ENCODE peak calls at places on chromosomes 3 and 15, in six cellular contexts. S, K, Z, A, Q and R are unnamed samples.

GRCh38 chr3:182597621-182598041 is 195.7 kb upstream of the ATP11B start:
- DNase-seq in S (no peak), K (no peak), Z (no peak), A (no peak), Q (no peak), R (no peak)

GRCh38 chr3:141011511-141012262 is 39.5 kb upstream of the SPSB4 start:
- DNase-seq in S (peak; percentile 15), K (peak; percentile 70), Z (peak; percentile 80), A (peak; percentile 56), Q (peak; percentile 74), R (peak; percentile 33)

GRCh38 chr15:50049871-50050270 is 69.2 kb downstream of the ATP8B4 start:
- DNase-seq in S (no peak), K (no peak), Z (no peak), A (no peak), Q (no peak), R (no peak)

GRCh38 chr15:94253742-94254141 is 22.4 kb downstream of the MCTP2 start:
- DNase-seq in S (no peak), K (no peak), Z (no peak), A (no peak), Q (no peak), R (no peak)

GRCh38 chr3:12522721-12523120 is 22.6 kb downstream of the MKRN2OS start:
- DNase-seq in S (no peak), K (no peak), Z (peak; percentile 92), A (no peak), Q (no peak), R (no peak)

GRCh38 chr3:116291141-116291540 is 154.1 kb downstream of the LSAMP start:
- DNase-seq in S (no peak), K (no peak), Z (no peak), A (no peak), Q (no peak), R (no peak)

GRCh38 chr15:74808073-74808839 is 4.4 kb upstream of the LMAN1L start:
- DNase-seq in S (no peak), K (no peak), Z (no peak), A (no peak), Q (no peak), R (no peak)

GRCh38 chr3:100575704-100576103 is 33.7 kb upstream of the ADGRG7 start:
- DNase-seq in S (no peak), K (no peak), Z (no peak), A (no peak), Q (no peak), R (no peak)

GRCh38 chr3:107560166-107560565 is 37.4 kb downstream of the BBX start:
- DNase-seq in S (no peak), K (no peak), Z (no peak), A (no peak), Q (no peak), R (no peak)

GRCh38 chr3:179037361-179037760 is 34.2 kb downstream of the ZMAT3 start:
- DNase-seq in S (peak; percentile 16), K (no peak), Z (no peak), A (no peak), Q (peak; percentile 65), R (peak; percentile 19)

GRCh38 chr3:356947-357346 is 160.4 kb downstream of the CHL1 start:
- DNase-seq in S (no peak), K (no peak), Z (peak; percentile 18), A (no peak), Q (no peak), R (no peak)

GRCh38 chr15:74262635-74263034 is 26.5 kb downstream of the CCDC33 start:
- DNase-seq in S (no peak), K (no peak), Z (no peak), A (no peak), Q (no peak), R (no peak)

GRCh38 chr3:187223799-187224198 is 26.5 kb downstream of the RTP1 start:
- DNase-seq in S (no peak), K (no peak), Z (no peak), A (no peak), Q (no peak), R (no peak)

GRCh38 chr3:124133366-124133940 is 141.5 kb upstream of the ROPN1 start:
- DNase-seq in S (no peak), K (no peak), Z (no peak), A (no peak), Q (no peak), R (no peak)

GRCh38 chr3:60469481-60469880 is 781.8 kb downstream of the FHIT start:
- DNase-seq in S (no peak), K (no peak), Z (no peak), A (no peak), Q (no peak), R (no peak)

GRCh38 chr15:89774492-89774891 is 1.6 kb upstream of the MESP2 start:
- DNase-seq in S (no peak), K (no peak), Z (no peak), A (no peak), Q (no peak), R (no peak)

GRCh38 chr15:32649336-32649735 is 7.8 kb downstream of the SCG5 start:
- DNase-seq in S (no peak), K (no peak), Z (no peak), A (no peak), Q (no peak), R (no peak)

GRCh38 chr3:156044634-156044975 is 75.8 kb upstream of the KCNAB1 start:
- DNase-seq in S (no peak), K (no peak), Z (no peak), A (no peak), Q (no peak), R (no peak)

GRCh38 chr3:69999191-70000027 is at the start of gene SAMMSON:
- DNase-seq in S (no peak), K (no peak), Z (no peak), A (no peak), Q (no peak), R (no peak)

GRCh38 chr3:37315669-37316068 is 141.3 kb upstream of the LRRFIP2 start:
- DNase-seq in S (no peak), K (no peak), Z (no peak), A (no peak), Q (no peak), R (no peak)

GRCh38 chr3:23435904-23436303 is 232.8 kb downstream of the UBE2E2 start:
- DNase-seq in S (no peak), K (no peak), Z (no peak), A (no peak), Q (no peak), R (no peak)

GRCh38 chr3:10804183-10804648 is 11.8 kb upstream of the SLC6A11 start:
- DNase-seq in S (no peak), K (no peak), Z (peak; percentile 77), A (no peak), Q (no peak), R (no peak)

GRCh38 chr3:58047806-58048205 is 39.6 kb downstream of the FLNB start:
- DNase-seq in S (no peak), K (no peak), Z (no peak), A (no peak), Q (no peak), R (no peak)

GRCh38 chr3:45677045-45677436 is 12.2 kb upstream of the SACM1L start:
- DNase-seq in S (no peak), K (peak; percentile 65), Z (no peak), A (peak; percentile 48), Q (no peak), R (peak; percentile 45)

GRCh38 chr3:65751123-65751700 is 287.5 kb downstream of the MAGI1 start:
- DNase-seq in S (no peak), K (peak; percentile 17), Z (peak; percentile 42), A (no peak), Q (no peak), R (no peak)

GRCh38 chr15:91632176-91632575 is 221.3 kb upstream of the SLCO3A1 start:
- DNase-seq in S (no peak), K (no peak), Z (no peak), A (no peak), Q (no peak), R (no peak)

GRCh38 chr3:28036599-28037575 is 204.5 kb upstream of the CMC1 start:
- DNase-seq in S (no peak), K (no peak), Z (no peak), A (no peak), Q (no peak), R (no peak)

GRCh38 chr3:45273681-45274515 is 47.8 kb upstream of the TMEM158 start:
- DNase-seq in S (no peak), K (no peak), Z (no peak), A (no peak), Q (no peak), R (no peak)

DNA sequence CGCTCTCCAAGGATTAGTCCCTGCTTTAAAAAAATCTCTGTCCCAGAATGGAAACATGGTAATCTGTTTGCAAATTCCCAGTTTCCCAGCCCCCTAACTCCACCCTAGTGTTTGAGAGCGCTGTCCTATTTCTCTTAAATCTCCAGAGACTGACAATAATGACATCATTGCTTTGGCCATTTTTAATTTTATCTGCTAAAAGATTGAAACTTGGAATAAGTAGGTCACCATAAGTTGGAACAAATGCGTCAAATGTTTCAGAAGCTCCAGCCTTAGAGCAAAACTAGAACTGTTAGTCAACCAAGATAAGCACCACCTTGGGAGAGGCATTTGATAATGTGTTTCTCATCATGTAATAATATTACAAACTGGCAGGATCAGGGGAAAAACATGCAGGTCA is 25.7 kb upstream of the MB21D2 start:
- DNase-seq in S (no peak), K (no peak), Z (no peak), A (no peak), Q (no peak), R (no peak)
- H3K4me3 ChIP-seq in S (peak overlapping the region; percentile 27), K (no peak overlapping the region), Z (no peak overlapping the region), A (no peak overlapping the region), Q (no peak overlapping the region), R (no peak overlapping the region)

GRCh38 chr3:188899887-188900286 is 271.9 kb upstream of the TPRG1 start:
- DNase-seq in S (no peak), K (no peak), Z (no peak), A (no peak), Q (no peak), R (no peak)
- H3K27ac ChIP-seq in S (peak overlapping the region; percentile 72), K (no peak overlapping the region), Z (no peak overlapping the region), A (no peak overlapping the region), Q (no peak overlapping the region), R (no peak overlapping the region)

DNA sequence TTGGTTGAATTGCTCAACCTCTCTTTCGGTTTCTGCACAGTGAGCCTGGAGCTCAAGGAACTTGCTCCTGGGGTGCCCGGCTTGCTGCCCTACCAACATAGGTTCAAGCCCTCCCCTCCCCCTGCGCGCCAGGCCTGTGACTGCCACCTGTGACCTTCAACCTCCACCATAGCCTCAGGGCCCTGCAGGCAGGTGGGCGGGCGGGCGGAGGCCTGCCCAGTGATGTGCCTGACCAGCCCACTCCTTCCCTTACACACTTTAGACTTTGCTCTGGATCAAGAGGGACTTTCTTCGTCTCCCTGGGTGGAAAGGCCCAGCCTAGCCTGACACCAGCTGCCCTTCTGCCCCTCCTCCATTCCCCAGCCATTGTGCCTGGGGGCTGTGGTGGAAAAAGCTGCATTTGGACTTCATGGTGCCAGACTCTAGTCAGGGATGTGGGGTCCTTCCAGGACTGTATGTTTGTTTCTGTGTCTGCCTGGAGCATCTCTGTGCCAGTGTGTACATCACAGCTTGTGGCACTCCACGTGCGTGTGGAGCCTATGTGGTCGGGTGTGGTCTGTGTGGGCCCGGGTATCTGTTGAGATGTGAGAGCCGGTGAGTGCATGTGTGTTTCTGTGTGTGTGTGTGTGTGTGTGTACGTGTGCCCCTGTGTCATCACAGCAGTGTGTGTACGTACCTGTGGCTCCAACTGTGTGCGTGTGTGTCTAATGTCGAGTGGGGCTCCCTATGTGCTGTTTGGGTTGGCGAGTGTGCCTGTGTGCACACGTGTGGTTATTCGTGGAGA is 9.5 kb downstream of the PRKCD start:
- DNase-seq in S (no peak), K (no peak), Z (no peak), A (no peak), Q (no peak), R (no peak)
- H3K4me3 ChIP-seq in S (peak overlapping the region; percentile 24), K (no peak overlapping the region), Z (no peak overlapping the region), A (no peak overlapping the region), Q (no peak overlapping the region), R (no peak overlapping the region)

GRCh38 chr3:97970929-97971460 is 1.2 kb downstream of the RIOX2 start:
- DNase-seq in S (no peak), K (no peak), Z (no peak), A (no peak), Q (no peak), R (no peak)
- H3K27ac ChIP-seq in S (no peak overlapping the region), K (peak overlapping the region; percentile 83), Z (no peak overlapping the region), A (no peak overlapping the region), Q (peak overlapping the region; percentile 74), R (no peak overlapping the region)